ENCODE peak calls at places on chromosome 7, in ten cellular contexts. H is ACHN; C is GM12864; X is SW 1271; V is activated T-cell treated with anti-CD3 and anti-CD28 coated beads for 48 hours; Q is Peyer's patch; U is stimulated activated CD8-positive, alpha-beta memory T cell treated with anti-CD3 and anti-CD28 coated beads, Interleukin-2, amount 100 ng/mL, for 48 hours; Y is anterior cingulate cortex; S is NAMALWA; W is HFF-Myc. E is an unnamed sample.

GRCh38 chr7:42661312-42661711 is 250.6 kb downstream of the C7orf25 start:
- DNase-seq in S (no peak), H (peak), Q (no peak), C (no peak), W (no peak), X (peak), Y (no peak), V (no peak), U (no peak), E (no peak)

GRCh38 chr7:74304550-74304949 is 15.3 kb downstream of the CLIP2 start:
- DNase-seq in C (no peak), W (no peak), V (no peak), X (no peak), H (no peak), U (no peak), Q (no peak), Y (no peak), S (no peak), E (no peak)

GRCh38 chr7:50953303-50953702 is 170.6 kb upstream of the GRB10 start:
- DNase-seq in S (no peak), W (no peak), H (no peak), U (no peak), V (no peak), Y (no peak), Q (no peak), C (no peak), X (no peak), E (no peak)

GRCh38 chr7:41445951-41446350 is 256.9 kb downstream of the INHBA start:
- DNase-seq in H (no peak), X (no peak), Q (no peak), W (no peak), V (no peak), S (no peak), U (no peak), C (no peak), Y (no peak), E (no peak)

GRCh38 chr7:95468071-95468470 is 17.7 kb upstream of the ASB4 start:
- DNase-seq in V (no peak), S (no peak), Y (no peak), W (no peak), Q (no peak), U (no peak), H (no peak), X (no peak), C (no peak), E (no peak)

GRCh38 chr7:44700322-44700721 is 48.3 kb upstream of the ZMIZ2 start:
- DNase-seq in W (no peak), U (no peak), V (no peak), C (no peak), X (no peak), H (no peak), Q (no peak), Y (no peak), S (no peak), E (no peak)

GRCh38 chr7:32069251-32069650 is 956 bp downstream of the PDE1C start:
- DNase-seq in S (no peak), Y (no peak), X (no peak), C (no peak), V (no peak), U (no peak), W (no peak), Q (no peak), H (no peak), E (no peak)

GRCh38 chr7:23450518-23450917 is 19.8 kb downstream of the IGF2BP3 start:
- DNase-seq in Q (no peak), S (no peak), W (no peak), Y (no peak), H (no peak), U (no peak), C (no peak), X (no peak), V (no peak), E (no peak)

GRCh38 chr7:52498319-52498718 is 537.1 kb upstream of the POM121L12 start:
- DNase-seq in H (no peak), Y (no peak), W (no peak), U (no peak), Q (no peak), C (no peak), S (peak), X (no peak), V (no peak), E (no peak)

GRCh38 chr7:74334026-74334425 is 44.8 kb downstream of the CLIP2 start:
- DNase-seq in C (no peak), W (no peak), H (peak), S (no peak), X (no peak), Q (no peak), Y (no peak), U (no peak), V (no peak), E (no peak)

GRCh38 chr7:19122018-19122588 is 4.7 kb upstream of the TWIST1 start:
- DNase-seq in V (no peak), X (no peak), C (no peak), U (no peak), S (peak), H (peak), Q (no peak), Y (no peak), W (no peak), E (no peak)

GRCh38 chr7:51428226-51428887 is 111.7 kb upstream of the COBL start:
- DNase-seq in S (no peak), Q (no peak), Y (no peak), X (no peak), V (no peak), U (no peak), H (peak), W (no peak), C (no peak), E (no peak)

GRCh38 chr7:79495544-79496272 is 42.2 kb upstream of the MAGI2 start:
- DNase-seq in C (no peak), S (no peak), Q (no peak), V (no peak), X (no peak), W (peak), Y (no peak), H (no peak), U (no peak), E (no peak)

GRCh38 chr7:128781126-128781525 is 5.5 kb upstream of the OPN1SW start:
- DNase-seq in Q (no peak), H (no peak), C (no peak), V (no peak), U (no peak), Y (no peak), X (no peak), W (no peak), S (no peak), E (peak)

GRCh38 chr7:7054252-7054830 is 128.0 kb upstream of the C1GALT1 start:
- DNase-seq in U (no peak), V (no peak), W (no peak), S (no peak), H (no peak), X (no peak), C (no peak), Q (no peak), Y (no peak), E (no peak)